ENCODE peak calls at places on chromosome 20, in eight cellular contexts. Y is heart left ventricle; F is small intestine; A is osteoblast; J is cardiac muscle cell; H is CD4-positive, alpha-beta T cell; I is GM23338; R is neural progenitor cell. X is an unnamed sample.

GRCh38 chr20:9359561-9360308 is 154.7 kb upstream of the LAMP5 start:
- DNase-seq in I (peak), Y (peak), F (peak), J (peak), A (peak), R (peak), H (no peak), X (no peak)

GRCh38 chr20:10662661-10663458 is 10.9 kb downstream of the JAG1 start:
- DNase-seq in A (peak), J (no peak), Y (no peak), R (no peak), F (no peak), H (no peak), I (no peak), X (no peak)

GRCh38 chr20:36120241-36120640 is 34.3 kb upstream of the EPB41L1 start:
- DNase-seq in Y (no peak), R (no peak), F (no peak), H (no peak), J (no peak), I (no peak), A (no peak), X (no peak)

GRCh38 chr20:19095762-19096161 is 116.7 kb upstream of the SLC24A3 start:
- DNase-seq in I (peak), R (peak), Y (no peak), A (no peak), H (no peak), J (no peak), F (no peak), X (no peak)

GRCh38 chr20:10412591-10413408 is 21.2 kb downstream of the MKKS start:
- DNase-seq in I (no peak), J (peak), A (no peak), F (no peak), H (no peak), R (no peak), Y (no peak), X (no peak)

GRCh38 chr20:41003143-41003932 is 25.3 kb upstream of the TOP1 start:
- DNase-seq in H (peak), Y (peak), I (peak), J (peak), F (peak), R (no peak), A (peak), X (no peak)

GRCh38 chr20:9286501-9286900 is 217.6 kb downstream of the PLCB4 start:
- DNase-seq in F (no peak), H (no peak), R (no peak), Y (no peak), J (no peak), I (no peak), A (no peak), X (no peak)

GRCh38 chr20:47126709-47127108 is 229.8 kb downstream of the ZMYND8 start:
- DNase-seq in H (no peak), I (no peak), Y (no peak), A (peak), F (no peak), R (no peak), J (peak), X (no peak)

GRCh38 chr20:17895641-17896246 is 72.8 kb downstream of the SNX5 start:
- DNase-seq in R (no peak), H (no peak), F (no peak), A (peak), Y (peak), I (peak), J (peak), X (peak)

GRCh38 chr20:13286600-13286999 is 65.5 kb downstream of the ISM1 start:
- DNase-seq in J (no peak), R (no peak), F (no peak), A (no peak), H (no peak), I (no peak), Y (no peak), X (no peak)

GRCh38 chr20:59962155-59962554 is 3.9 kb downstream of the CDH26 start:
- DNase-seq in Y (no peak), H (no peak), F (no peak), I (no peak), A (no peak), J (no peak), R (no peak), X (no peak)
- H3K27ac ChIP-seq in Y (no peak), H (no peak), F (no peak), I (no peak), A (no peak), J (no peak), R (no peak), X (no peak)

GRCh38 chr20:62817975-62818591 is 1.2 kb downstream of the COL9A3 start:
- DNase-seq in J (no peak), H (no peak), Y (no peak), A (peak), I (no peak), F (no peak), R (no peak), X (no peak)

GRCh38 chr20:62816879-62817873 is at the start of gene COL9A3:
- DNase-seq in J (no peak), R (peak), I (peak), H (no peak), A (peak), F (no peak), Y (no peak), X (peak)

GRCh38 chr20:62814709-62815065 is 2.2 kb upstream of the COL9A3 start:
- DNase-seq in Y (no peak), I (no peak), F (no peak), A (peak), R (no peak), J (no peak), H (no peak), X (no peak)

GRCh38 chr20:62815066-62815991 is 1.5 kb upstream of the COL9A3 start:
- DNase-seq in H (no peak), F (peak), I (peak), R (peak), A (peak), Y (no peak), J (peak), X (no peak)

DNA sequence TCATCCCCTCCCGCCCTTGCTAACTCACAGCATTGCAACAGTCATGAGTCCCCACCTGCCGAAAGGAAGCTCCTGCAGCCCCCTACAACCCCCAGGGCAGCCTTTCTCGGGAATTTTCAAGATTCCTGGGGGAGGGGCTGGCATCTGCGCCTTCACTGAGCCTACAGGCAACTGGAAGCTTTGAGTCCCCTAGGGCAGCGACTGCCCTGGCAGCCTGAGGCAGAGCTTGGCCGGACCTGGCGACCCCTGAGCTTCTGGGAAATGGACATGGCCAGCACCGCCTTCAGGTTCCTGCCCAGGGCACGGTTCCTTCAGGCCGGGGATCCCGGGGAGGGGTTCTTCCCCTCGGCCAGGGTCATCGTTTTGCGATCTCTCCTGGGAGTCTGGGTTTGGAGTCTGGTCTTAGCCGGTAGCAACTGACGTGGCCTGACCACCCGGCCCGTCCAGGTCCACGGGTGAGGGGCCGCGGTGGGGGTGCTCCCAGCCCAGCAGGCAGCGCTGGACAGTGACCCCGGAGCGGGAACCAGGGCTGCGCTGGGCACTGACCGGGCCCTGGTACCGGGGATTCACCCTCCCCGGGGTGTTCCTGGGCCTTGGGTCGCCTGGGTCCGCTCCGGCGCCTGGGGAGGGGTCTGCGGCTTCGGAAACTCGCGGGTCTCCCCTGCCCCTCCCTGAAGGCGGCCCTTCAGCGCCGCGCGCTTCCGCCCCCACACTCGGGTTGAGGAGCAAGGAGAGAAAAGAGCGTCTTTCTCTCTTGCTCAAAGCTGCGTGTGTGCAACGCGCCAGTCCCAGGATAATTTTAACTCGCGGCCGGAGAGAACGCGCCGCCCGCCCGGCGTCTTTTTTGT is 595 bp upstream of the COL9A3 start:
- DNase-seq in R (peak), F (no peak), J (no peak), I (peak), A (peak), H (no peak), Y (no peak), X (no peak)
- H3K27ac ChIP-seq in R (no peak), F (no peak), J (no peak), I (no peak), A (no peak), H (no peak), Y (no peak), X (peak)

GRCh38 chr20:56360899-56361199 is 2.1 kb downstream of the FAM210B start:
- DNase-seq in R (peak), Y (no peak), H (no peak), I (no peak), J (no peak), A (peak), F (no peak), X (no peak)
- H3K27ac ChIP-seq in R (no peak), Y (no peak), H (no peak), I (no peak), J (peak), A (no peak), F (no peak), X (no peak)

GRCh38 chr20:25135031-25135430 is 53.1 kb upstream of the VSX1 start:
- DNase-seq in R (no peak), Y (no peak), H (no peak), J (no peak), I (no peak), A (no peak), F (no peak), X (no peak)

GRCh38 chr20:25136643-25137559 is 55.0 kb upstream of the VSX1 start:
- DNase-seq in H (no peak), I (no peak), Y (peak), F (peak), A (peak), R (no peak), J (peak), X (peak)

GRCh38 chr20:25140968-25141367 is 54.5 kb upstream of the ENTPD6 start:
- DNase-seq in H (no peak), Y (no peak), A (no peak), I (no peak), F (no peak), J (no peak), R (no peak), X (no peak)

GRCh38 chr20:25142435-25142834 is 53.1 kb upstream of the ENTPD6 start:
- DNase-seq in H (no peak), F (no peak), R (no peak), I (no peak), J (no peak), A (no peak), Y (no peak), X (no peak)

GRCh38 chr20:25139061-25139705 is 56.3 kb upstream of the ENTPD6 start:
- DNase-seq in I (peak), R (peak), Y (no peak), H (no peak), J (no peak), F (peak), A (no peak), X (no peak)
- H3K27ac ChIP-seq in I (no peak), R (no peak), Y (no peak), H (no peak), J (no peak), F (no peak), A (no peak), X (no peak)

DNA sequence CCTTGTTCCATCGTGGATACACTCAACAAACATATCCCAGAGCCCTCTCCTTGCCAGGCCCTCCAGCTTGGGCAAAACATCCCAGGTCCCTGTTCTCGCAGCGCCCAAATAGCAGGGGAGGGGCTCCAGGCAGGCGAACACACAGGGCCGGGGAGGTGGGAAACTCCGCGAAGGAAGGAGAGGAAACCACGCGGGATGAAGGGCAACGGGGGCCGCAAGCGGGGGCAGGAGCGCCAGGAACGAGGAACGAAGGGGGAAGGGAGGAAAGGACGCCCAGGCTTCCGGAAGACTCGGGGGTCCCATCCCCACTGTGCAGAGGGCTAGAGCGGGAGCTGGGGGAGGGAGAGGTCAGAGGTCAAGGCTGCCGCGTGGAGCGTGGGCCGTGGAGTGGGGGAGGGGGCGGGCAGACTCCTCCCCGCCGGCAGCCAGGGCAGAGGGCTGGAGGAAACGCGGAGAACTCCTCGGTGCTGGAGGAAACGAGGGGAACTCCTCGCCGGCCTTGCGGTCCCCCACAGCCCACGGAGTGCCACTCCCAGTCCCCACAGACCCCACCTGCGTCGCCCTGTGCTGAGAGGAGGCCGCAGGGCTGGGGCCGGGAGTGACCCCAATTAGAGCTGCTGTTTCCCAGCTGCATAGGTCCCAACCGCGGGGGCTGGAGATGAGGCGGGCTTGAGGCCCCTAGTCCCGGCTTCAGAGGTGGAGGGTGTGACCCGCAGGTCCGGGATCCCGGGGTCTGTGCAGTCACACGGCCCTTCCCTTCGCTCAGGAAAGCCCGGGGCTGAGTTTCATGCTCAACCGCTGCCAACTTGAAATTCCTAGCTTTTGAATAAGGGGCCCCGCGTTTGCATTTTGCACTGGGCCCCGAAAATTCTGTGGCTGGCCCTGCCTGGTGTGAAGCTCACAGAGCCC is 1.2 kb upstream of the RBM38 start:
- DNase-seq in J (no peak), R (peak), F (no peak), A (peak), H (no peak), I (peak), Y (peak), X (no peak)
- H3K27ac ChIP-seq in J (peak), R (no peak), F (no peak), A (no peak), H (peak), I (no peak), Y (peak), X (peak)

DNA sequence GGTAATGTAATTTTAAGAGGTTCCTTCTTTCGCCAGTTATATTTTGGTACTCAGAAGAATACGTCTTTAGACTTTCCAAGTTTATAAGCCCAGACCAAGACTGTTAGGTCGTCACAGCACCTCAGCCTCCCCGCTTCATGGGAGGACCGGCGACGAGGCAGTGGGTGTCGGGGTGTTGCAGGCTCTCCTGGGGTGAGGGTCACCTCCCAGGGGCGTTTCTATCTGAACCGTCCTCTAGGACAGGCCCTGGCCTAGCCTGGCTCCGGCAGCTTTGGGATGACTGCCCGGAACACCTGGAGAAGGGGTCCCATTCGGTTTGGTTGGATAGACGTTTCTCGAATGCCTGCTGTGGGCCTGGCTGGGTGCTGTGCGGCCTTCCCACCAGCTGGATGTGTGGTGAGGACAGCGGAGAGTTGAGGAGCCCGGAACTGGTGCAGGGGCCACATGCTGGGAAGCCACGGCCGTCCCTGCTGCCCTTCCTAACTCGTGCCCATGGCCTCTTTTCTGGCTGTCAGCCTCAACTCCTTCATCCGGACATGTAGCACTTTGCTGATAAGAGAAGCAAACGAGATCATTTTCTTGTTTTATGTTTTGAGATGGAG is 1.1 kb downstream of the OSBPL2 start:
- DNase-seq in F (peak), I (no peak), Y (no peak), R (no peak), J (no peak), A (peak), H (no peak), X (no peak)
- H3K27ac ChIP-seq in F (peak), I (peak), Y (peak), R (no peak), J (peak), A (peak), H (no peak), X (no peak)

DNA sequence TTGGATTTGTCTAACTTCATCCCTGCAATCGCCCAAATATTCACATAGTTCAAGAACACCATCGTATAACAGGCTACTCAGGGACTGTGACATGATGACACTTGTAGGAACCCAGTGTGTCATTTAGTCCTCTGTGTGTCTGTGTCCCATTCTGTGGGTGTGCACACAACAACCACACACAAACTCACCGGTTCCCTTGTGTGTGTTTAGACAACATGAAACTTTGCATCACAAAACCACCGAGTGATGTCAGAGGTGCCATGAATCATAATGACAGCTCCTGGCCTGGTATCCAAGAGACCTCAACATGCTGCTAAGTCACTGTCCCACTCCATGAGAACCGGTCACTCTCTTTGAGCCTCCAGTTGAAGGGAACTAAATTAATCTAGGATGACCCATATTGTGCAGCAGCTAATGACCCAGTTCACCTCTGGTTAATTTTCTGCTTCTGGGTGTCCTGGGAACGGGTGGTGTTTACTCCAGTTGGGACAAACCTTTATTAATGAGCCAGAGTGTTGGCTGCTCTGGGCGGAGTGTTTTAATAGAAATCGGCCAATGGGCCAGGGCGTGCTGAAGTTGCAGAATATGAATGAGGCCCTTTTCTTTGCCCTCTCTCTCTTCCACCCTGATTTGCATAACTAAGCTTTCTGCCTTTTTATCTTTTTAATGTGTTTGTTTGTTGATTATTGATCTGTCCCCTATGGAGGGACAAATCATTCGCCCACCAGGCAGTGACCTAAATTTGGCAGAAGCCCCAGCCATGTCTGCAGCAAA is 421.1 kb downstream of the PREX1 start:
- DNase-seq in H (no peak), I (no peak), R (no peak), F (no peak), J (no peak), Y (no peak), A (no peak), X (no peak)
- H3K27ac ChIP-seq in H (no peak), I (peak), R (no peak), F (no peak), J (no peak), Y (no peak), A (no peak), X (peak)

GRCh38 chr20:53883098-53883762 is 187.2 kb downstream of the BCAS1 start:
- DNase-seq in I (no peak), H (no peak), Y (no peak), J (no peak), A (no peak), F (no peak), R (no peak), X (no peak)
- H3K27ac ChIP-seq in I (no peak), H (no peak), Y (no peak), J (no peak), A (peak), F (no peak), R (no peak), X (no peak)

DNA sequence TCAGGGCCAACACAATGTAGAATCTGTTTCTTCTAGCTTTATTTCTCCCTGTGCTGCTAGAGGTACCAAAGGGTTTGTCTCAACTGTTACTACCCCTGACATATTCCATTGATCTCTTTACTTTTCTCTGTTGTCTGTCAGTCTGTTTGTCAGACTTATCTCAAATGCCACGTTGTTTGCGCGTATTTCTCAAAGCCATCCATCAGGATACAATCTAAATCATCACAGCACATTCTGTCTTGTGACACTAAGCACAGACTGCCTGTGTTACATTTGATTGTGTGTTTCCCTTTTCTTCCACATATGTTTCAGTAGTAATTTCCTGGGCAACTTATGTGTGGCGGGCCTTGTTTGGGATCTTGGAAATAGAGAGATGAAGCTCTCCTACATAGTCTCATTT is 30.2 kb upstream of the SERINC3 start:
- DNase-seq in F (no peak), J (no peak), A (no peak), H (no peak), I (no peak), Y (no peak), R (no peak), X (no peak)
- H3K27ac ChIP-seq in F (no peak), J (no peak), A (no peak), H (no peak), I (no peak), Y (peak), R (no peak), X (no peak)

DNA sequence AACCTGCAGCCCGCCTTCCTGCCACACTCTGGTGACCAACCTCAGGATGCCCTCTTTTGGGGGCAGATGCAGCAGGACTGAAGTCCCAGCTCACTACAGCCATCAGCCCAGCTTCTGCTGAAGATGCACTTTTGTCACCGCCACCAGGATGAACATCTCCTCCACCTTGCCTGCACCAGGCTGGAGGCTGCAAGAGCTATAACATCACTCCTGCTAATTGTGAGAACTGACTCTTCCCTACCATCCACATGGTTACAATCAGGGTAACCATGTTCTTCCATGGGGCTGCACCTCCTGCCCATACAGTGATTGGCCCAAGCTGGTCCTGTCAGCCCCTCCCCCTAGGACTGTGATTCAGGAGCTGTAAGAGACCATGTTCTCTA is 2.0 kb upstream of the ACTL10 start:
- DNase-seq in H (no peak), F (no peak), I (no peak), Y (no peak), J (no peak), R (no peak), A (peak), X (no peak)
- H3K27ac ChIP-seq in H (peak), F (no peak), I (no peak), Y (no peak), J (no peak), R (no peak), A (no peak), X (no peak)